ENCODE peak calls at places on chromosomes 3 and 15, in four cellular contexts. L, J, F and K are unnamed samples. For H3K36me3, the result is how much of the 10 kb centered on the place peaks cover.

GRCh38 chr3:82807781-82808180 is 1046.3 kb upstream of the GBE1 start:
- DNase-seq in L (no peak), J (no peak), F (no peak), K (no peak)

GRCh38 chr3:185680216-185680615 is 94.1 kb downstream of the SENP2 start:
- DNase-seq in L (no peak), J (no peak), F (no peak), K (no peak)

GRCh38 chr3:12300137-12300536 is 11.3 kb downstream of the PPARG start:
- DNase-seq in L (no peak), J (no peak), F (no peak), K (no peak)

GRCh38 chr15:90037961-90038633 is 37.0 kb downstream of the ZNF710 start:
- DNase-seq in L (peak), J (peak), F (no peak), K (no peak)

GRCh38 chr3:45551214-45552010 is 43.1 kb upstream of the LIMD1 start:
- DNase-seq in L (peak), J (no peak), F (no peak), K (no peak)

GRCh38 chr3:180319461-180319860 is 282.5 kb upstream of the TTC14 start:
- DNase-seq in L (no peak), J (no peak), F (no peak), K (no peak)

GRCh38 chr3:135597855-135598254 is 367.7 kb upstream of the PPP2R3A start:
- DNase-seq in L (no peak), J (no peak), F (no peak), K (no peak)

GRCh38 chr15:64151727-64152506 is at the start of gene SNX22:
- DNase-seq in L (no peak), J (no peak), F (peak), K (no peak)

GRCh38 chr15:35697549-35698299 is 151.8 kb upstream of the DPH6 start:
- DNase-seq in L (no peak), J (no peak), F (no peak), K (no peak)

GRCh38 chr3:100777271-100777670 is 68.0 kb downstream of the TFG start:
- DNase-seq in L (no peak), J (no peak), F (no peak), K (no peak)

GRCh38 chr3:11136871-11137626 is 17.2 kb upstream of the HRH1 start:
- DNase-seq in L (peak), J (no peak), F (no peak), K (no peak)

GRCh38 chr3:19348929-19349564 is 200.7 kb downstream of the KCNH8 start:
- DNase-seq in L (peak), J (no peak), F (no peak), K (peak)

GRCh38 chr3:150588027-150588830 is 14.9 kb upstream of the SELENOT start:
- DNase-seq in L (no peak), J (no peak), F (no peak), K (no peak)

GRCh38 chr3:11720220-11721113 is 76.8 kb upstream of the VGLL4 start:
- DNase-seq in L (peak), J (no peak), F (peak), K (no peak)

GRCh38 chr3:151962371-151962770 is 88.9 kb downstream of the SUCNR1 start:
- DNase-seq in L (no peak), J (no peak), F (no peak), K (no peak)

GRCh38 chr3:140176526-140176925 is 241.5 kb downstream of the CLSTN2 start:
- DNase-seq in L (no peak), J (no peak), F (no peak), K (no peak)

GRCh38 chr15:39594764-39595620 is 14.1 kb downstream of the THBS1 start:
- DNase-seq in L (no peak), J (no peak), F (no peak), K (no peak)

GRCh38 chr3:160475153-160475552 is 25.6 kb upstream of the TRIM59 start:
- DNase-seq in L (no peak), J (no peak), F (no peak), K (no peak)

GRCh38 chr15:92655178-92655995 is at the start of gene FAM174B:
- DNase-seq in L (no peak), J (no peak), F (peak), K (peak)

GRCh38 chr3:147945968-147946519 is 536.9 kb downstream of the ZIC1 start:
- DNase-seq in L (peak), J (peak), F (no peak), K (no peak)

GRCh38 chr3:98730338-98730737 is 32.8 kb upstream of the ST3GAL6 start:
- DNase-seq in L (no peak), J (peak), F (no peak), K (no peak)

GRCh38 chr3:64056616-64057165 is 33.4 kb upstream of the PSMD6 start:
- DNase-seq in L (no peak), J (no peak), F (no peak), K (no peak)

GRCh38 chr3:160956785-160957184 is 148.4 kb downstream of the B3GALNT1 start:
- DNase-seq in L (peak), J (no peak), F (no peak), K (no peak)

GRCh38 chr15:63603516-63603915 is 6.3 kb downstream of the FBXL22 start:
- DNase-seq in L (no peak), J (no peak), F (no peak), K (no peak)

GRCh38 chr3:65955792-65956477 is 82.8 kb downstream of the MAGI1 start:
- DNase-seq in L (peak), J (no peak), F (no peak), K (no peak)

GRCh38 chr3:14119651-14120050 is 5.0 kb downstream of the CHCHD4 start:
- DNase-seq in L (no peak), J (no peak), F (no peak), K (no peak)

GRCh38 chr3:132898131-132898530 is 140.1 kb upstream of the TMEM108 start:
- DNase-seq in L (no peak), J (no peak), F (no peak), K (no peak)

GRCh38 chr15:74835312-74835823 is 7.6 kb downstream of the ULK3 start:
- DNase-seq in L (peak), J (no peak), F (peak), K (peak)

GRCh38 chr15:99584081-99584600 is 18.4 kb downstream of the MEF2A start:
- DNase-seq in L (no peak), J (no peak), F (no peak), K (no peak)

GRCh38 chr3:113234688-113235260 is 23.4 kb downstream of the BOC start:
- DNase-seq in L (no peak), J (no peak), F (no peak), K (no peak)

GRCh38 chr15:65743637-65744252 is 48.3 kb downstream of the DENND4A start:
- DNase-seq in L (no peak), J (no peak), F (no peak), K (no peak)

GRCh38 chr3:142433110-142433509 is 14.7 kb downstream of the XRN1 start:
- DNase-seq in L (no peak), J (no peak), F (no peak), K (no peak)

GRCh38 chr3:189292667-189293478 is 121.1 kb downstream of the TPRG1 start:
- DNase-seq in L (no peak), J (no peak), F (no peak), K (no peak)

GRCh38 chr3:151135548-151136337 is 50.3 kb downstream of the MED12L start:
- DNase-seq in L (no peak), J (no peak), F (no peak), K (no peak)

GRCh38 chr15:62880278-62880677 is 162.3 kb upstream of the TPM1 start:
- DNase-seq in L (no peak), J (no peak), F (no peak), K (no peak)

DNA sequence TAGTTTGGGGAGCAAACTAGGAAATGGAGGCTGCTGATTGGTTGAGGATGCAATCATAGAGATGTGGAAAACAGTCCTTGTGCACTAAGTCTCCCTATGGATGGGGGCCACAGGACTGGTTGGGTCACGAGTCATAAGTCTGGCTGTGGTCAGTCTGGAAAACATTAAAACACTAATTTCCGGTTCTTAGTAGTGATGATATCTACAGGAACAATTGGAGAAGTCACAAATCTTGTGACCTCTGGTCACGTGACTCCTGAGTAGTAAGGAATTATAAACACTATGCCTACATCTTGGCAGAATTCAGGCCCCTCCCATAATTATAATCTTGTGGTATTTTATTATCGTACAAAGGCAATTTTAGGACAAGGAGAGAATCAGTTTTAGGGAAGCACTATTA is 317.3 kb upstream of the ARPP21 start:
- DNase-seq in L (no peak), J (no peak), F (no peak), K (no peak)
- TF ChIP-seq SUZ12 in L (no peak), J (no peak), F (no peak), K (no peak)

GRCh38 chr3:59880717-59881116 is 830.9 kb upstream of the CFAP20DC start:
- DNase-seq in L (no peak), J (no peak), F (no peak), K (no peak)

GRCh38 chr3:59877263-59877662 is 827.4 kb upstream of the CFAP20DC start:
- DNase-seq in L (no peak), J (no peak), F (no peak), K (no peak)

GRCh38 chr3:59876533-59877062 is 826.8 kb upstream of the CFAP20DC start:
- DNase-seq in L (no peak), J (no peak), F (no peak), K (no peak)

GRCh38 chr3:59879033-59879655 is 829.3 kb upstream of the CFAP20DC start:
- DNase-seq in L (no peak), J (no peak), F (no peak), K (no peak)

DNA sequence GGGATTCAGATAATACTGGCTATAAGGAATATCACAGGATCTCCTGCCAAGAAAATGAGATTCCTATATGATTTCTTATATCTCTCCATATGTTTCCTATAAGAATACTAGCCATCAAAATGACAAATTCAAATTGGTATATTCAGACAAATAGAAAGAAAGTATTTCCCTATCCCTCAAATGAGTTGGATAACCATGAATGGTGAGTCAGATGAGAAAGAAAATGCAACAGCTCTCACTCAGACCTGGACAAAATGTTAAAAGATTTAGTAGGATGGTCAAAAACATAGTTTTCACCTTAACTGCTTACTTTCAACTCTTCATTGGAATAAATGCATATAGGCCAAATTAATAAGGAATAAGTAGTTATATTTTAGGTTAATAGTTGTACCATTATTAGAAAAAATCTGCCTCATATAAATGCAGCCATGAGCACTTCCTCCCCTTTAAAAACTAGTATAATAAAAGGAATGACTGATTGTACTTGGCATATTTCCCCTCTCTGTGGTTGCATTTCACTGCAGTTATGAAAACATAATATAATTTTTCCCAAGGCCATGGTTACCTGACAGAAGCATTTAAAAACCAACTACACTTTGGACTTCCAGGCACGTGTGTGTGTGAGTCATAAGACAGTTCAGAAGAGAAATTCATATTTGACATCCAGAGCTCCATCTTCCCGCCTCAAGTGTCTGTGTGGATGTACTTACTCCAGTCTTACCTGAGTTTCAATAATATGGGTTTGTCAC is 828.0 kb upstream of the CFAP20DC start:
- DNase-seq in L (no peak), J (no peak), F (no peak), K (no peak)
- TF ChIP-seq ZNF274 in L (no peak), J (no peak), F (no peak), K (no peak)

GRCh38 chr3:149493315-149494021 is 19.0 kb downstream of the TM4SF4 start:
- DNase-seq in L (peak), J (no peak), F (no peak), K (no peak)
- H3K36me3 ChIP-seq in L (under half), J (under half), F (under half), K (under half)

GRCh38 chr15:61720197-61720596 is 340.1 kb downstream of the VPS13C start:
- DNase-seq in L (no peak), J (no peak), F (no peak), K (no peak)
- TF ChIP-seq SUZ12 in L (no peak), J (no peak), F (no peak), K (no peak)

DNA sequence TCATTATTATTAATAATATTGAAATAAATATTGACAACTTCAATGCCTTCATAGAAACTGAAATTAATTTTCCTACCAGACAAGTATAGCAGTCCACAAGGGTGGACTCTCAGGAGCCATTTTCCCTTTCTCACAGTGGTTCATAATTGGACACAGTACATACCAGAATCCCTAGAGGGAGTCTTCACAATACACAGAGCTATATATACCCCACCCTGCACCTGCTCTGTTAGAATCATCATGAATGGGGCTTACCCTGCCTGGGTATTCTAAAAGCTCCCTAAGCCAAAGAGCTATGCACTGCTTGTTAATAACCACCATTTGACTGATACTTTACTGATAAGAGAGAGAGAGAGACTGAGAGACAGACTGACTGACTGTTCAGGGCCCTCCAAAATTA is 134.9 kb downstream of the FEZF2 start:
- DNase-seq in L (no peak), J (no peak), F (no peak), K (no peak)
- TF ChIP-seq ZNF274 in L (no peak), J (no peak), F (no peak), K (no peak)

GRCh38 chr3:51683566-51683965 is 12.5 kb downstream of the TEX264 start:
- DNase-seq in L (no peak), J (no peak), F (no peak), K (no peak)

GRCh38 chr3:51681453-51681852 is 10.4 kb downstream of the TEX264 start:
- DNase-seq in L (no peak), J (no peak), F (no peak), K (no peak)

GRCh38 chr3:51680663-51681230 is 9.7 kb downstream of the TEX264 start:
- DNase-seq in L (no peak), J (no peak), F (no peak), K (no peak)

GRCh38 chr3:51682526-51682925 is 11.5 kb downstream of the TEX264 start:
- DNase-seq in L (no peak), J (no peak), F (no peak), K (no peak)

GRCh38 chr3:51682079-51682478 is 11.0 kb downstream of the TEX264 start:
- DNase-seq in L (peak), J (peak), F (peak), K (peak)
- H3K36me3 ChIP-seq in L (under half), J (under half), F (under half), K (under half)

GRCh38 chr3:72659609-72660008 is 188.6 kb downstream of the SHQ1 start:
- DNase-seq in L (no peak), J (no peak), F (no peak), K (no peak)
- TF ChIP-seq SUZ12 in L (no peak), J (no peak), F (no peak), K (no peak)